ENCODE peak calls at places on chromosome 11, in six cellular contexts. J is right lobe of liver, W is ovary, U is breast epithelium, F is prostate gland, T is A549. O is an unnamed sample.

GRCh38 chr11:12286606-12287005 is 90.8 kb upstream of the PARVA start:
- DNase-seq in W (no peak), F (peak), J (no peak), T (no peak), U (no peak), O (no peak)

GRCh38 chr11:47552086-47552580 is 799 bp downstream of the CELF1 start:
- DNase-seq in J (peak), U (no peak), T (no peak), F (no peak), W (peak), O (peak)

GRCh38 chr11:65113361-65113756 is 1.7 kb downstream of the TM7SF2 start:
- DNase-seq in J (no peak), T (no peak), F (no peak), U (no peak), W (peak), O (no peak)

GRCh38 chr11:73275381-73275750 is 3.2 kb downstream of the P2RY6 start:
- DNase-seq in W (no peak), F (no peak), J (no peak), T (no peak), U (no peak), O (no peak)

GRCh38 chr11:16297332-16297731 is 59.0 kb downstream of the SOX6 start:
- DNase-seq in J (no peak), W (no peak), T (no peak), F (no peak), U (no peak), O (no peak)

GRCh38 chr11:67452141-67452952 is at the start of gene GPR152:
- DNase-seq in U (no peak), W (no peak), F (no peak), J (no peak), T (no peak), O (no peak)

GRCh38 chr11:8090756-8091155 is 9.7 kb downstream of the TUB start:
- DNase-seq in J (no peak), F (no peak), T (no peak), U (no peak), W (peak), O (peak)

GRCh38 chr11:117724621-117725020 is 72.4 kb downstream of the DSCAML1 start:
- DNase-seq in J (no peak), T (no peak), U (no peak), W (no peak), F (no peak), O (no peak)

GRCh38 chr11:15484398-15484797 is 369.7 kb downstream of the INSC start:
- DNase-seq in F (no peak), T (no peak), J (no peak), U (no peak), W (no peak), O (no peak)

GRCh38 chr11:132158091-132158490 is 787.7 kb downstream of the NTM start:
- DNase-seq in U (no peak), W (no peak), J (no peak), F (no peak), T (no peak), O (peak)

GRCh38 chr11:35967042-35967441 is 23.2 kb downstream of the LDLRAD3 start:
- DNase-seq in U (no peak), J (no peak), W (no peak), T (no peak), F (no peak), O (no peak)

GRCh38 chr11:111846640-111847039 is 24.7 kb downstream of the ALG9 start:
- DNase-seq in U (no peak), T (no peak), W (no peak), J (no peak), F (no peak), O (peak)

GRCh38 chr11:66294626-66295620 is 3.2 kb downstream of the TMEM151A start:
- DNase-seq in J (no peak), U (no peak), W (no peak), T (no peak), F (no peak), O (no peak)

GRCh38 chr11:117011541-117011908 is 86.7 kb downstream of the SIK3 start:
- DNase-seq in F (no peak), J (no peak), U (no peak), W (no peak), T (no peak), O (peak)

GRCh38 chr11:16252373-16252772 is 104.0 kb downstream of the SOX6 start:
- DNase-seq in F (no peak), U (no peak), J (no peak), W (no peak), T (peak), O (no peak)

DNA sequence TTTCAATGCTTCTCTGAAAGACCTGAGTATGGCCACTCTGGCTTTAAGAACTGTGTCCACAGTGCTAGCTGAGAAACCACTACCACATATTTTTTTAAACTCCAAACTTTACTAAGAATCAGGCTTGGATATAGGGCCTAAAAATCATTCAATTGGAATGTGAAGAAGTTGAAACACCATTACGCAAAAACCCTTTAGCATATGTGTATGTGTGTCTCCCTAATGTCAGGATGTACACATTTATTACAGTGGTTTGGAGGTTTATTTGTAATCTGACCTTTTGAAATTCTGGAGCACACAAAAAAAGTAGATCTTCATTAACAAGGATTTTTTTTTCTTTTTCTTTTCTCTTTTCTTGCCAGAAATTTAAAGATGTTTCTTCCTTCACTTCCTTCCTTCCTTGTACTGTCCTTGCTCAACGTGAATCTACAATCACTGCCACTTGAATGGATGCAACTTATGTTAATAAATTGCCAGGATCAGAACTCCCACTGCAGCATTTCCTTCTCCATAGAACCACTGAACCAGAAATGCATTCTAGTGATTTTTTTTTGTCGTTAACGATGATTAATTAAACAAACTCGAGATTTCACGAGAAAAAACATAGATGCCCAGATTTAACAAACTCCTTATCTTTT is 3.1 kb upstream of the ADM start:
- DNase-seq in F (no peak), W (no peak), J (no peak), U (no peak), T (no peak), O (no peak)
- H3K4me3 ChIP-seq in F (peak), W (no peak), J (no peak), U (peak), T (peak), O (peak)

GRCh38 chr11:75562048-75562835 is at the start of gene SERPINH1:
- DNase-seq in J (peak), U (peak), W (peak), T (peak), F (peak), O (peak)
- TF ChIP-seq POLR2A in J (peak), U (no peak), W (peak), T (peak), F (peak), O (peak)

GRCh38 chr11:26946209-26946828 is 47.6 kb upstream of the FIBIN start:
- DNase-seq in W (no peak), U (no peak), T (no peak), F (no peak), J (no peak), O (no peak)

GRCh38 chr11:26947904-26948639 is 45.8 kb upstream of the FIBIN start:
- DNase-seq in J (no peak), U (no peak), F (no peak), T (no peak), W (no peak), O (no peak)

GRCh38 chr11:26943636-26944035 is 50.3 kb upstream of the FIBIN start:
- DNase-seq in T (no peak), U (no peak), W (no peak), J (no peak), F (no peak), O (no peak)

GRCh38 chr11:26947379-26947844 is 46.5 kb upstream of the FIBIN start:
- DNase-seq in J (no peak), T (no peak), U (peak), W (peak), F (peak), O (no peak)

GRCh38 chr11:26944866-26945664 is 48.8 kb upstream of the FIBIN start:
- DNase-seq in W (no peak), F (no peak), T (no peak), U (no peak), J (no peak), O (no peak)
- H3K4me3 ChIP-seq in W (no peak), F (no peak), T (no peak), U (no peak), J (no peak), O (no peak)

DNA sequence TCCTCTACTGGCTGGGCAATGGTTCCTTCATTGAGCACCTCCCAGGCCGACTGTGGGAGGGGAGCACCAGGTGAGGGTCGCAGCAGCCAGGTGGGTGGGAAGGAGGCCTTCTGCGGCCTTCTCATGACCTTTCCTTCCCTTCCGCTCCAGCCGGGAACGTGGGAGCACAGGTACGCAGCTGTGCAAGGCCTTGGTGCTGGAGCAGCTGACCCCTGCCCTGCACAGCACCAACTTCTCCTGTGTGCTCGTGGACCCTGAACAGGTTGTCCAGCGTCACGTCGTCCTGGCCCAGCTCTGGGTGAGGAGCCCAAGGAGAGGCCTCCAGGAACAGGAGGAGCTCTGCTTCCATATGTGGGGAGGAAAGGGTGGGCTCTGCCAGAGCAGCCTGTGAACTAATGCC is 2.5 kb downstream of the IL18BP start:
- DNase-seq in J (no peak), U (no peak), T (no peak), W (no peak), F (no peak), O (no peak)
- TF ChIP-seq POLR2A in J (no peak), U (no peak), T (no peak), W (no peak), F (no peak), O (no peak)

GRCh38 chr11:4626207-4627105 is 10.8 kb upstream of the OR51D1 start:
- DNase-seq in U (no peak), T (peak), W (peak), F (peak), J (no peak), O (peak)
- H3K4me3 ChIP-seq in U (no peak), T (no peak), W (no peak), F (no peak), J (no peak), O (no peak)

GRCh38 chr11:85653048-85653447 is 5.3 kb downstream of the TMEM126A start:
- DNase-seq in F (no peak), U (no peak), W (no peak), J (no peak), T (no peak), O (no peak)
- TF ChIP-seq POLR2A in F (no peak), U (no peak), W (no peak), J (no peak), T (no peak), O (no peak)

GRCh38 chr11:24637520-24637919 is 140.7 kb downstream of the LUZP2 start:
- DNase-seq in W (no peak), F (no peak), T (no peak), J (no peak), U (no peak), O (no peak)
- H3K4me3 ChIP-seq in W (no peak), F (no peak), T (no peak), J (no peak), U (no peak), O (no peak)

GRCh38 chr11:70203749-70204465 is 811 bp downstream of the FADD start:
- DNase-seq in U (peak), F (peak), J (peak), T (peak), W (peak), O (peak)
- TF ChIP-seq POLR2A in U (no peak), F (peak), J (peak), T (no peak), W (no peak), O (no peak)

DNA sequence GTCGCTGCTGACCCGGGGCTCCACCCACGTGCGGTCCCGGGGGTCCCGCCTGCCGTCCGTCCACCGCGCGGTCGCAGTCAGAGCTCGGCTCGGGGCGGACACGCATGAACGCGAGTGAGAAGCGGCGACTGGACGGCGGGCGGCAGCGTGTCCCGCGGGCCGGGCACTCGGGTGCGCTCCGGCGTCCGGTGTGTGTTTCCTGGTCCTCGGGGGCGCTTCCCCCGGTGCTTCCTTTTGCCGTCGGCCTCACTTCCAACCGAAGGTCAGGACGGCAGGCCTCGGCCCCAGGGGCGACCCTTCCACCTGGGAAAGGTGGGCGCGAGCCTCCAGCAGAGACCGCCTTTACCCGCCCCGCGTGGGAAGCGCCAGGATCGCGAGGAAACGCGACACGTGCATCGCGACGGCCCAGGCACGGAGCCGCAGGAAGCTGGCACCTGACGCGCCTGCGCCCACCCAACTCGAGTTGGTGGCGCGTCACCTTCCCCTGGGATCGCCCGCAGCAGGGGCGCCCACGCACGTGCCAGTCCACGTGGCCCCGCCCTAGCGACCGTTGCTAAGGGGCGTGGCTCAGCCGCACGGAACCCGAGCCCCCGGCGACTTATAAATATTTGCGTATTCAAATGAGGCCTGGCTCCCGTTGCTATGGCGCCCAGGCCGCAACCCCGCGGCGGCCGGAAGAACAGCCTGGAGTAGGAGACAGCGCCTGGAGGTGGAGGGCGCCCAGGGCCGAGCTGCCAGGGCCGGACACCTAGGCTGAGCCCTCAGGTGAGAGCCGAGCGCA is at the start of gene LRRC56:
- DNase-seq in T (peak), J (peak), U (peak), W (peak), F (peak), O (peak)
- H3K4me3 ChIP-seq in T (no peak), J (peak), U (peak), W (peak), F (peak), O (peak)

DNA sequence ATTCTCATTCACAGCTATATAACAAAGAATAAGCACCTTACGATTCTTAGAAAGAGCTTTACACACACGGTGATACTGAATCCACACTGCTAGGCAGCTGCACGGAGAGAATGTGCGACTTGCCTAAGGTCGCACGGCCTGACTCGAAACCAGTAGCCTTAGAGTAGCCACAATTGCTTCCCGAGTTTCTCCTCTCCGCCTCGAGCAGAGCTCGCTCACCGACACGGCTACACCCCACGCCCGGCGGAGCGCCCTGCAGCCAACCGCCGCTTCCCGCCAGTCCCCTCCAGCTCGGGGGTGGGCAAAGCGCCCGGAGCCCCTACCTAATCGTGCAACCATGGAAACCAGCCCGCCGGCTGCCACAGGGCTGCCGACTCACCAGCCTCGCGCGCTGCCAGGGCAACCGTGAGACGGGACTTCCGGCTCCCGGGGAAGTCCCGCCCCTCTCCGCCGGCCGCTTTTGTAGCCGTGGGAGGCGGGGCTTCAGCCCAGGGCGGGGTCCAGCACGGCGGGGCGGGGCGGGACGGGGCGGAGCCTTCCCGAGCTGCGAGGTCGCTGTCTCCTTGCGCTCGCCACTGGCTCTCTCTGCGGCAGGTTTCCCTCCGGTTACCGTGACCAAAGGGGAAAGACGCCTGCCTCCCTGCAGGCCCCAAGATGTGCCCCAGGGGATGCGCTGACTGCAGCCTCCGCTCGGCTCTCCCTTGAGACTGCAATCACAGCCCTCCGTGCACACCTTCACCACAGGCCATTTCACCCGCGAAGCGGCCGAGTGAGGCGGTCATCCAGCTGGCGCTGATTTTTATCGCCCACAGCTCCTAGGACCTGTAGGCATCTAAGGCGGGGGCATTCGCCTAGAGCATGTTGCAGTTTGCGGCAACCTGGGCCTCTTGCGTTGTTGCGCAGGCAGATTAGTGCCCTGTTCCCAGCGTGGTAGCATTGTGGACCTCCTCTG is 1.1 kb downstream of the BSCL2 start:
- DNase-seq in W (peak), F (peak), J (peak), U (peak), T (peak), O (peak)
- TF ChIP-seq POLR2A in W (no peak), F (peak), J (peak), U (no peak), T (peak), O (peak)

O was measured in NB4.